ENCODE peak calls at places on chromosome 12, in nine cellular contexts. One of them, this sample, is unnamed.

GRCh38 chr12:24631691-24632090 is 317.2 kb downstream of the BCAT1 start:
- DNase-seq in T-helper 9 cell: no peak
- DNase-seq in nephron progenitor cell: no peak
- DNase-seq in RPMI7951: no peak
- DNase-seq in NAMALWA: no peak
- DNase-seq in caudate nucleus: no peak
- DNase-seq in foreskin fibroblast: no peak
- DNase-seq in NCI-H2171: no peak
- DNase-seq in Right ventricle myocardium superior: no peak
- DNase-seq in this sample: no peak

GRCh38 chr12:86730233-86730632 is 474.0 kb upstream of the MGAT4C start:
- DNase-seq in caudate nucleus: no peak
- DNase-seq in RPMI7951: no peak
- DNase-seq in T-helper 9 cell: no peak
- DNase-seq in foreskin fibroblast: no peak
- DNase-seq in nephron progenitor cell: no peak
- DNase-seq in NAMALWA: no peak
- DNase-seq in NCI-H2171: no peak
- DNase-seq in Right ventricle myocardium superior: no peak
- DNase-seq in this sample: no peak

GRCh38 chr12:24507827-24508226 is 441.1 kb downstream of the BCAT1 start:
- DNase-seq in NCI-H2171: no peak
- DNase-seq in caudate nucleus: no peak
- DNase-seq in NAMALWA: no peak
- DNase-seq in foreskin fibroblast: no peak
- DNase-seq in T-helper 9 cell: no peak
- DNase-seq in Right ventricle myocardium superior: no peak
- DNase-seq in nephron progenitor cell: no peak
- DNase-seq in RPMI7951: no peak
- DNase-seq in this sample: no peak

GRCh38 chr12:119225454-119225853 is 46.7 kb downstream of the HSPB8 start:
- DNase-seq in T-helper 9 cell: no peak
- DNase-seq in foreskin fibroblast: no peak
- DNase-seq in NCI-H2171: no peak
- DNase-seq in Right ventricle myocardium superior: no peak
- DNase-seq in caudate nucleus: no peak
- DNase-seq in RPMI7951: no peak
- DNase-seq in nephron progenitor cell: no peak
- DNase-seq in NAMALWA: no peak
- DNase-seq in this sample: peak; percentile 33

GRCh38 chr12:46664771-46665287 is 161.0 kb downstream of the SLC38A4 start:
- DNase-seq in Right ventricle myocardium superior: no peak
- DNase-seq in foreskin fibroblast: peak; percentile 90
- DNase-seq in caudate nucleus: no peak
- DNase-seq in NAMALWA: no peak
- DNase-seq in RPMI7951: peak; percentile 88
- DNase-seq in NCI-H2171: no peak
- DNase-seq in T-helper 9 cell: no peak
- DNase-seq in nephron progenitor cell: no peak
- DNase-seq in this sample: no peak

GRCh38 chr12:6891637-6892036 is 13.0 kb upstream of the LRRC23 start:
- DNase-seq in T-helper 9 cell: no peak
- DNase-seq in caudate nucleus: no peak
- DNase-seq in NCI-H2171: peak; percentile 81
- DNase-seq in NAMALWA: no peak
- DNase-seq in Right ventricle myocardium superior: peak; percentile 1
- DNase-seq in foreskin fibroblast: no peak
- DNase-seq in RPMI7951: no peak
- DNase-seq in nephron progenitor cell: no peak
- DNase-seq in this sample: no peak

GRCh38 chr12:16093825-16094224 is 182.7 kb downstream of the DERA start:
- DNase-seq in foreskin fibroblast: no peak
- DNase-seq in T-helper 9 cell: no peak
- DNase-seq in caudate nucleus: no peak
- DNase-seq in nephron progenitor cell: no peak
- DNase-seq in NCI-H2171: no peak
- DNase-seq in RPMI7951: no peak
- DNase-seq in Right ventricle myocardium superior: no peak
- DNase-seq in NAMALWA: no peak
- DNase-seq in this sample: no peak

GRCh38 chr12:111546171-111546570 is 52.9 kb downstream of the ATXN2 start:
- DNase-seq in Right ventricle myocardium superior: no peak
- DNase-seq in foreskin fibroblast: no peak
- DNase-seq in NCI-H2171: no peak
- DNase-seq in nephron progenitor cell: no peak
- DNase-seq in T-helper 9 cell: no peak
- DNase-seq in caudate nucleus: no peak
- DNase-seq in NAMALWA: no peak
- DNase-seq in RPMI7951: no peak
- DNase-seq in this sample: no peak

GRCh38 chr12:76020281-76020680 is 11.3 kb downstream of the PHLDA1 start:
- DNase-seq in RPMI7951: peak; percentile 96
- DNase-seq in nephron progenitor cell: no peak
- DNase-seq in Right ventricle myocardium superior: no peak
- DNase-seq in NAMALWA: no peak
- DNase-seq in foreskin fibroblast: no peak
- DNase-seq in caudate nucleus: no peak
- DNase-seq in NCI-H2171: no peak
- DNase-seq in T-helper 9 cell: peak; percentile 54
- DNase-seq in this sample: no peak

GRCh38 chr12:16726879-16727278 is 120.9 kb upstream of the LMO3 start:
- DNase-seq in Right ventricle myocardium superior: no peak
- DNase-seq in NAMALWA: no peak
- DNase-seq in caudate nucleus: no peak
- DNase-seq in NCI-H2171: no peak
- DNase-seq in T-helper 9 cell: no peak
- DNase-seq in RPMI7951: no peak
- DNase-seq in foreskin fibroblast: no peak
- DNase-seq in nephron progenitor cell: no peak
- DNase-seq in this sample: no peak

GRCh38 chr12:12008931-12009611 is 61.7 kb upstream of the BCL2L14 start:
- DNase-seq in NAMALWA: peak; percentile 64
- DNase-seq in T-helper 9 cell: peak; percentile 37
- DNase-seq in nephron progenitor cell: peak; percentile 57
- DNase-seq in caudate nucleus: no peak
- DNase-seq in NCI-H2171: peak; percentile 11
- DNase-seq in foreskin fibroblast: peak; percentile 21
- DNase-seq in RPMI7951: peak; percentile 96
- DNase-seq in Right ventricle myocardium superior: no peak
- DNase-seq in this sample: peak; percentile 90

GRCh38 chr12:41663487-41664258 is 475.6 kb downstream of the PDZRN4 start:
- DNase-seq in Right ventricle myocardium superior: no peak
- DNase-seq in foreskin fibroblast: no peak
- DNase-seq in T-helper 9 cell: no peak
- DNase-seq in caudate nucleus: no peak
- DNase-seq in RPMI7951: no peak
- DNase-seq in NCI-H2171: no peak
- DNase-seq in NAMALWA: no peak
- DNase-seq in nephron progenitor cell: no peak
- DNase-seq in this sample: peak; percentile 39

GRCh38 chr12:30154996-30155730 is 371.4 kb upstream of the TMTC1 start:
- DNase-seq in nephron progenitor cell: no peak
- DNase-seq in foreskin fibroblast: peak; percentile 10
- DNase-seq in NAMALWA: no peak
- DNase-seq in Right ventricle myocardium superior: no peak
- DNase-seq in caudate nucleus: no peak
- DNase-seq in T-helper 9 cell: no peak
- DNase-seq in RPMI7951: no peak
- DNase-seq in NCI-H2171: no peak
- DNase-seq in this sample: no peak

GRCh38 chr12:103560604-103561101 is 26.4 kb upstream of the STAB2 start:
- DNase-seq in NAMALWA: no peak
- DNase-seq in foreskin fibroblast: peak; percentile 96
- DNase-seq in nephron progenitor cell: no peak
- DNase-seq in RPMI7951: peak; percentile 95
- DNase-seq in T-helper 9 cell: no peak
- DNase-seq in Right ventricle myocardium superior: no peak
- DNase-seq in NCI-H2171: no peak
- DNase-seq in caudate nucleus: no peak
- DNase-seq in this sample: no peak

GRCh38 chr12:24600996-24601395 is 347.9 kb downstream of the BCAT1 start:
- DNase-seq in foreskin fibroblast: peak; percentile 64
- DNase-seq in RPMI7951: peak; percentile 76
- DNase-seq in T-helper 9 cell: no peak
- DNase-seq in NAMALWA: peak; percentile 62
- DNase-seq in NCI-H2171: no peak
- DNase-seq in Right ventricle myocardium superior: no peak
- DNase-seq in nephron progenitor cell: no peak
- DNase-seq in caudate nucleus: no peak
- DNase-seq in this sample: no peak

GRCh38 chr12:65699251-65699650 is 125.0 kb upstream of the HMGA2 start:
- DNase-seq in nephron progenitor cell: no peak
- DNase-seq in NCI-H2171: no peak
- DNase-seq in NAMALWA: peak; percentile 20
- DNase-seq in caudate nucleus: no peak
- DNase-seq in RPMI7951: peak; percentile 76
- DNase-seq in foreskin fibroblast: peak; percentile 69
- DNase-seq in T-helper 9 cell: no peak
- DNase-seq in Right ventricle myocardium superior: no peak
- DNase-seq in this sample: no peak

GRCh38 chr12:62983594-62983993 is 48.6 kb upstream of the PPM1H start:
- DNase-seq in NAMALWA: peak; percentile 46
- DNase-seq in T-helper 9 cell: no peak
- DNase-seq in caudate nucleus: no peak
- DNase-seq in nephron progenitor cell: no peak
- DNase-seq in foreskin fibroblast: no peak
- DNase-seq in NCI-H2171: no peak
- DNase-seq in Right ventricle myocardium superior: no peak
- DNase-seq in RPMI7951: no peak
- DNase-seq in this sample: peak; percentile 7

GRCh38 chr12:96585977-96586376 is 96.6 kb downstream of the CFAP54 start:
- DNase-seq in RPMI7951: no peak
- DNase-seq in nephron progenitor cell: no peak
- DNase-seq in NCI-H2171: no peak
- DNase-seq in Right ventricle myocardium superior: no peak
- DNase-seq in T-helper 9 cell: no peak
- DNase-seq in foreskin fibroblast: no peak
- DNase-seq in NAMALWA: no peak
- DNase-seq in caudate nucleus: no peak
- DNase-seq in this sample: no peak

GRCh38 chr12:49133014-49133413 is 1.8 kb upstream of the TUBA1B start:
- DNase-seq in NCI-H2171: no peak
- DNase-seq in nephron progenitor cell: no peak
- DNase-seq in T-helper 9 cell: no peak
- DNase-seq in Right ventricle myocardium superior: no peak
- DNase-seq in NAMALWA: peak; percentile 40
- DNase-seq in foreskin fibroblast: no peak
- DNase-seq in RPMI7951: no peak
- DNase-seq in caudate nucleus: no peak
- DNase-seq in this sample: no peak